ENCODE peak calls at places on chromosomes 5 and 9, in eight cellular contexts. One of them, this sample, is unnamed.

GRCh38 chr9:88501086-88501485 is 33.9 kb upstream of the NXNL2 start:
- DNase-seq in neural crest cell: no peak
- DNase-seq in GDM1: no peak
- DNase-seq in nephron progenitor cell: no peak
- DNase-seq in A549: no peak
- DNase-seq in aorta: no peak
- DNase-seq in T-helper 9 cell: no peak
- DNase-seq in cerebellum: no peak
- DNase-seq in this sample: no peak

GRCh38 chr5:3546028-3546427 is 49.6 kb upstream of the IRX1 start:
- DNase-seq in A549: no peak
- DNase-seq in GDM1: no peak
- DNase-seq in cerebellum: no peak
- DNase-seq in T-helper 9 cell: no peak
- DNase-seq in neural crest cell: no peak
- DNase-seq in aorta: no peak
- DNase-seq in nephron progenitor cell: no peak
- DNase-seq in this sample: no peak

GRCh38 chr9:69951411-69951810 is 92.2 kb upstream of the MAMDC2 start:
- DNase-seq in A549: no peak
- DNase-seq in T-helper 9 cell: no peak
- DNase-seq in aorta: no peak
- DNase-seq in GDM1: no peak
- DNase-seq in neural crest cell: no peak
- DNase-seq in cerebellum: no peak
- DNase-seq in nephron progenitor cell: no peak
- DNase-seq in this sample: no peak

GRCh38 chr5:175590471-175590881 is 67.4 kb upstream of the HRH2 start:
- DNase-seq in nephron progenitor cell: no peak
- DNase-seq in neural crest cell: no peak
- DNase-seq in aorta: no peak
- DNase-seq in GDM1: no peak
- DNase-seq in A549: no peak
- DNase-seq in cerebellum: no peak
- DNase-seq in T-helper 9 cell: no peak
- DNase-seq in this sample: peak; percentile 32

GRCh38 chr5:127386557-127386956 is 96.0 kb downstream of the MEGF10 start:
- DNase-seq in cerebellum: no peak
- DNase-seq in A549: no peak
- DNase-seq in neural crest cell: no peak
- DNase-seq in T-helper 9 cell: no peak
- DNase-seq in GDM1: no peak
- DNase-seq in aorta: no peak
- DNase-seq in nephron progenitor cell: no peak
- DNase-seq in this sample: no peak

GRCh38 chr9:68733021-68733405 is 28.0 kb downstream of the PIP5K1B start:
- DNase-seq in A549: no peak
- DNase-seq in nephron progenitor cell: no peak
- DNase-seq in neural crest cell: no peak
- DNase-seq in aorta: no peak
- DNase-seq in cerebellum: peak; percentile 39
- DNase-seq in T-helper 9 cell: no peak
- DNase-seq in GDM1: no peak
- DNase-seq in this sample: no peak

GRCh38 chr5:81225463-81225862 is 7.7 kb upstream of the CKMT2 start:
- DNase-seq in T-helper 9 cell: no peak
- DNase-seq in A549: no peak
- DNase-seq in neural crest cell: no peak
- DNase-seq in cerebellum: no peak
- DNase-seq in nephron progenitor cell: no peak
- DNase-seq in aorta: no peak
- DNase-seq in GDM1: no peak
- DNase-seq in this sample: no peak

GRCh38 chr5:159527546-159527945 is 197.3 kb upstream of the IL12B start:
- DNase-seq in aorta: no peak
- DNase-seq in T-helper 9 cell: no peak
- DNase-seq in nephron progenitor cell: no peak
- DNase-seq in A549: no peak
- DNase-seq in neural crest cell: no peak
- DNase-seq in GDM1: no peak
- DNase-seq in cerebellum: no peak
- DNase-seq in this sample: no peak

GRCh38 chr5:138952962-138953361 is 77.8 kb upstream of the LRRTM2 start:
- DNase-seq in aorta: no peak
- DNase-seq in cerebellum: peak; percentile 38
- DNase-seq in GDM1: no peak
- DNase-seq in T-helper 9 cell: no peak
- DNase-seq in A549: no peak
- DNase-seq in neural crest cell: no peak
- DNase-seq in nephron progenitor cell: no peak
- DNase-seq in this sample: no peak

GRCh38 chr9:97557606-97558095 is 56.2 kb downstream of the TMOD1 start:
- DNase-seq in aorta: peak; percentile 86
- DNase-seq in nephron progenitor cell: no peak
- DNase-seq in GDM1: peak; percentile 51
- DNase-seq in A549: no peak
- DNase-seq in neural crest cell: no peak
- DNase-seq in cerebellum: no peak
- DNase-seq in T-helper 9 cell: no peak
- DNase-seq in this sample: no peak

GRCh38 chr5:122493091-122493775 is 181.2 kb downstream of the SNCAIP start:
- DNase-seq in neural crest cell: no peak
- DNase-seq in T-helper 9 cell: no peak
- DNase-seq in GDM1: no peak
- DNase-seq in aorta: peak; percentile 82
- DNase-seq in nephron progenitor cell: peak; percentile 9
- DNase-seq in cerebellum: no peak
- DNase-seq in A549: no peak
- DNase-seq in this sample: no peak

GRCh38 chr5:128038641-128039040 is 44.9 kb upstream of the SLC12A2 start:
- DNase-seq in neural crest cell: no peak
- DNase-seq in A549: peak; percentile 3
- DNase-seq in aorta: no peak
- DNase-seq in T-helper 9 cell: no peak
- DNase-seq in nephron progenitor cell: no peak
- DNase-seq in GDM1: peak; percentile 51
- DNase-seq in cerebellum: no peak
- DNase-seq in this sample: no peak

GRCh38 chr5:9714187-9714586 is 84.0 kb upstream of the TAS2R1 start:
- DNase-seq in GDM1: no peak
- DNase-seq in neural crest cell: no peak
- DNase-seq in aorta: no peak
- DNase-seq in nephron progenitor cell: no peak
- DNase-seq in T-helper 9 cell: no peak
- DNase-seq in cerebellum: no peak
- DNase-seq in A549: no peak
- DNase-seq in this sample: no peak

GRCh38 chr9:113155911-113156559 is 5.2 kb downstream of the SLC31A2 start:
- DNase-seq in T-helper 9 cell: no peak
- DNase-seq in nephron progenitor cell: no peak
- DNase-seq in GDM1: peak; percentile 81
- DNase-seq in aorta: no peak
- DNase-seq in A549: no peak
- DNase-seq in cerebellum: no peak
- DNase-seq in neural crest cell: no peak
- DNase-seq in this sample: no peak

GRCh38 chr5:76337949-76338589 is 65.0 kb upstream of the IQGAP2 start:
- DNase-seq in T-helper 9 cell: peak; percentile 19
- DNase-seq in neural crest cell: peak; percentile 32
- DNase-seq in cerebellum: peak; percentile 65
- DNase-seq in GDM1: peak; percentile 63
- DNase-seq in aorta: no peak
- DNase-seq in A549: peak; percentile 84
- DNase-seq in nephron progenitor cell: peak; percentile 31
- DNase-seq in this sample: peak; percentile 79

GRCh38 chr5:95284512-95285405 is at the start of gene MCTP1:
- DNase-seq in nephron progenitor cell: peak; percentile 67
- DNase-seq in cerebellum: peak; percentile 70
- DNase-seq in GDM1: peak; percentile 12
- DNase-seq in neural crest cell: peak; percentile 44
- DNase-seq in T-helper 9 cell: no peak
- DNase-seq in aorta: peak; percentile 47
- DNase-seq in A549: peak; percentile 19
- DNase-seq in this sample: peak; percentile 18

GRCh38 chr5:122156724-122157325 is 27.5 kb downstream of the ZNF474 start:
- DNase-seq in nephron progenitor cell: no peak
- DNase-seq in cerebellum: no peak
- DNase-seq in T-helper 9 cell: no peak
- DNase-seq in A549: no peak
- DNase-seq in GDM1: peak; percentile 45
- DNase-seq in neural crest cell: no peak
- DNase-seq in aorta: no peak
- DNase-seq in this sample: peak; percentile 23

GRCh38 chr5:28117273-28118065 is 1079.1 kb upstream of the CDH9 start:
- DNase-seq in T-helper 9 cell: no peak
- DNase-seq in A549: no peak
- DNase-seq in nephron progenitor cell: no peak
- DNase-seq in aorta: no peak
- DNase-seq in neural crest cell: no peak
- DNase-seq in GDM1: no peak
- DNase-seq in cerebellum: no peak
- DNase-seq in this sample: no peak

GRCh38 chr5:13695076-13695712 is 249.3 kb downstream of the DNAH5 start:
- DNase-seq in T-helper 9 cell: no peak
- DNase-seq in nephron progenitor cell: no peak
- DNase-seq in cerebellum: no peak
- DNase-seq in neural crest cell: no peak
- DNase-seq in GDM1: no peak
- DNase-seq in aorta: no peak
- DNase-seq in A549: peak; percentile 23
- DNase-seq in this sample: no peak

GRCh38 chr5:160054831-160055230 is 45.9 kb downstream of the TTC1 start:
- DNase-seq in cerebellum: no peak
- DNase-seq in T-helper 9 cell: no peak
- DNase-seq in A549: peak; percentile 58
- DNase-seq in nephron progenitor cell: no peak
- DNase-seq in aorta: no peak
- DNase-seq in GDM1: no peak
- DNase-seq in neural crest cell: no peak
- DNase-seq in this sample: peak; percentile 18

GRCh38 chr5:150473673-150474358 is 24.3 kb upstream of the RPS14 start:
- DNase-seq in aorta: no peak
- DNase-seq in cerebellum: no peak
- DNase-seq in T-helper 9 cell: no peak
- DNase-seq in GDM1: no peak
- DNase-seq in A549: no peak
- DNase-seq in nephron progenitor cell: no peak
- DNase-seq in neural crest cell: no peak
- DNase-seq in this sample: peak; percentile 63

GRCh38 chr9:6910032-6910431 is 152.3 kb downstream of the KDM4C start:
- DNase-seq in A549: peak; percentile 15
- DNase-seq in cerebellum: no peak
- DNase-seq in nephron progenitor cell: no peak
- DNase-seq in T-helper 9 cell: no peak
- DNase-seq in aorta: no peak
- DNase-seq in neural crest cell: no peak
- DNase-seq in GDM1: no peak
- DNase-seq in this sample: no peak

GRCh38 chr9:114588671-114589526 is 1.3 kb downstream of the ATP6V1G1 start:
- DNase-seq in T-helper 9 cell: no peak
- DNase-seq in neural crest cell: no peak
- DNase-seq in aorta: no peak
- DNase-seq in GDM1: no peak
- DNase-seq in nephron progenitor cell: no peak
- DNase-seq in A549: no peak
- DNase-seq in cerebellum: no peak
- DNase-seq in this sample: no peak

GRCh38 chr9:86674475-86674874 is 272.8 kb downstream of the GAS1 start:
- DNase-seq in T-helper 9 cell: no peak
- DNase-seq in GDM1: no peak
- DNase-seq in neural crest cell: no peak
- DNase-seq in aorta: no peak
- DNase-seq in nephron progenitor cell: no peak
- DNase-seq in cerebellum: no peak
- DNase-seq in A549: no peak
- DNase-seq in this sample: no peak

GRCh38 chr9:504921-505821 is 290.5 kb downstream of the DOCK8 start:
- DNase-seq in T-helper 9 cell: no peak
- DNase-seq in A549: peak; percentile 47
- DNase-seq in GDM1: no peak
- DNase-seq in cerebellum: peak; percentile 25
- DNase-seq in nephron progenitor cell: peak; percentile 55
- DNase-seq in neural crest cell: peak; percentile 10
- DNase-seq in aorta: peak; percentile 51
- DNase-seq in this sample: no peak

GRCh38 chr5:16862777-16863176 is 73.3 kb downstream of the MYO10 start:
- DNase-seq in A549: no peak
- DNase-seq in cerebellum: no peak
- DNase-seq in aorta: no peak
- DNase-seq in neural crest cell: no peak
- DNase-seq in nephron progenitor cell: no peak
- DNase-seq in T-helper 9 cell: no peak
- DNase-seq in GDM1: no peak
- DNase-seq in this sample: no peak

GRCh38 chr5:155189476-155189875 is 175.9 kb downstream of the KIF4B start:
- DNase-seq in T-helper 9 cell: no peak
- DNase-seq in cerebellum: no peak
- DNase-seq in GDM1: no peak
- DNase-seq in A549: no peak
- DNase-seq in aorta: no peak
- DNase-seq in neural crest cell: no peak
- DNase-seq in nephron progenitor cell: no peak
- DNase-seq in this sample: no peak

GRCh38 chr5:12876541-12877298 is 972.5 kb upstream of the CTNND2 start:
- DNase-seq in aorta: no peak
- DNase-seq in GDM1: no peak
- DNase-seq in cerebellum: no peak
- DNase-seq in nephron progenitor cell: no peak
- DNase-seq in A549: no peak
- DNase-seq in T-helper 9 cell: no peak
- DNase-seq in neural crest cell: no peak
- DNase-seq in this sample: no peak

GRCh38 chr9:34896112-34896511 is 62.0 kb upstream of the PHF24 start:
- DNase-seq in nephron progenitor cell: no peak
- DNase-seq in neural crest cell: no peak
- DNase-seq in cerebellum: no peak
- DNase-seq in A549: no peak
- DNase-seq in GDM1: no peak
- DNase-seq in T-helper 9 cell: no peak
- DNase-seq in aorta: no peak
- DNase-seq in this sample: no peak

GRCh38 chr5:31880460-31880859 is 241.5 kb downstream of the PDZD2 start:
- DNase-seq in aorta: no peak
- DNase-seq in T-helper 9 cell: no peak
- DNase-seq in A549: no peak
- DNase-seq in nephron progenitor cell: no peak
- DNase-seq in GDM1: no peak
- DNase-seq in cerebellum: no peak
- DNase-seq in neural crest cell: no peak
- DNase-seq in this sample: no peak

This sample was measured in HTR-8/SVneo.